ENCODE peak calls at places on chromosomes 3 and 15, in eight cellular contexts. One of them, this sample, is unnamed.

GRCh38 chr3:190326930-190327329 is 4.7 kb upstream of the CLDN1 start:
- DNase-seq in left lung: no peak
- DNase-seq in AG04449: no peak
- DNase-seq in colonic mucosa: no peak
- DNase-seq in astrocyte of the spinal cord: peak; percentile 74
- DNase-seq in GM06990: no peak
- DNase-seq in tibial artery: no peak
- DNase-seq in endothelial cell of umbilical vein: no peak
- DNase-seq in this sample: no peak

GRCh38 chr3:118972974-118973373 is 61.7 kb downstream of the IGSF11 start:
- DNase-seq in endothelial cell of umbilical vein: no peak
- DNase-seq in tibial artery: no peak
- DNase-seq in AG04449: no peak
- DNase-seq in GM06990: no peak
- DNase-seq in astrocyte of the spinal cord: no peak
- DNase-seq in left lung: no peak
- DNase-seq in colonic mucosa: no peak
- DNase-seq in this sample: no peak

GRCh38 chr3:139112230-139112558 is 67.5 kb upstream of the PRR23C start:
- DNase-seq in left lung: no peak
- DNase-seq in tibial artery: no peak
- DNase-seq in GM06990: no peak
- DNase-seq in colonic mucosa: no peak
- DNase-seq in astrocyte of the spinal cord: no peak
- DNase-seq in AG04449: no peak
- DNase-seq in endothelial cell of umbilical vein: no peak
- DNase-seq in this sample: no peak

GRCh38 chr3:52153389-52154096 is 680 bp downstream of the POC1A start:
- DNase-seq in colonic mucosa: peak; percentile 86
- DNase-seq in AG04449: no peak
- DNase-seq in tibial artery: no peak
- DNase-seq in left lung: no peak
- DNase-seq in GM06990: no peak
- DNase-seq in astrocyte of the spinal cord: no peak
- DNase-seq in endothelial cell of umbilical vein: no peak
- DNase-seq in this sample: no peak

GRCh38 chr3:51975857-51976549 is 1.1 kb downstream of the ABHD14A start:
- DNase-seq in left lung: peak; percentile 79
- DNase-seq in colonic mucosa: peak; percentile 81
- DNase-seq in GM06990: peak; percentile 43
- DNase-seq in tibial artery: peak; percentile 90
- DNase-seq in endothelial cell of umbilical vein: peak; percentile 65
- DNase-seq in AG04449: no peak
- DNase-seq in astrocyte of the spinal cord: peak; percentile 81
- DNase-seq in this sample: no peak

GRCh38 chr3:140013220-140013619 is 78.2 kb downstream of the CLSTN2 start:
- DNase-seq in GM06990: no peak
- DNase-seq in left lung: no peak
- DNase-seq in colonic mucosa: no peak
- DNase-seq in endothelial cell of umbilical vein: no peak
- DNase-seq in AG04449: no peak
- DNase-seq in tibial artery: no peak
- DNase-seq in astrocyte of the spinal cord: no peak
- DNase-seq in this sample: no peak

GRCh38 chr3:177201707-177202397 is 4.6 kb upstream of the TBL1XR1 start:
- DNase-seq in AG04449: no peak
- DNase-seq in tibial artery: no peak
- DNase-seq in GM06990: peak; percentile 57
- DNase-seq in astrocyte of the spinal cord: peak; percentile 58
- DNase-seq in colonic mucosa: no peak
- DNase-seq in endothelial cell of umbilical vein: no peak
- DNase-seq in left lung: no peak
- DNase-seq in this sample: peak; percentile 81

GRCh38 chr3:80285370-80285769 is 517.6 kb upstream of the ROBO1 start:
- DNase-seq in colonic mucosa: no peak
- DNase-seq in left lung: no peak
- DNase-seq in astrocyte of the spinal cord: peak; percentile 66
- DNase-seq in GM06990: no peak
- DNase-seq in AG04449: no peak
- DNase-seq in tibial artery: no peak
- DNase-seq in endothelial cell of umbilical vein: no peak
- DNase-seq in this sample: no peak

GRCh38 chr3:133880287-133880686 is 15.4 kb downstream of the RAB6B start:
- DNase-seq in left lung: no peak
- DNase-seq in GM06990: no peak
- DNase-seq in tibial artery: no peak
- DNase-seq in endothelial cell of umbilical vein: no peak
- DNase-seq in AG04449: no peak
- DNase-seq in colonic mucosa: no peak
- DNase-seq in astrocyte of the spinal cord: no peak
- DNase-seq in this sample: no peak

GRCh38 chr3:124584552-124585391 is 145.5 kb upstream of the UMPS start:
- DNase-seq in tibial artery: peak; percentile 89
- DNase-seq in astrocyte of the spinal cord: peak; percentile 48
- DNase-seq in left lung: peak; percentile 79
- DNase-seq in endothelial cell of umbilical vein: peak; percentile 55
- DNase-seq in GM06990: no peak
- DNase-seq in AG04449: no peak
- DNase-seq in colonic mucosa: peak; percentile 92
- DNase-seq in this sample: peak; percentile 48

GRCh38 chr15:38414351-38414750 is 39.6 kb upstream of the FAM98B start:
- DNase-seq in colonic mucosa: peak; percentile 50
- DNase-seq in endothelial cell of umbilical vein: peak; percentile 53
- DNase-seq in left lung: peak; percentile 51
- DNase-seq in astrocyte of the spinal cord: peak; percentile 81
- DNase-seq in GM06990: no peak
- DNase-seq in AG04449: peak; percentile 12
- DNase-seq in tibial artery: peak; percentile 79
- DNase-seq in this sample: peak; percentile 8

GRCh38 chr3:8996681-8997121 is 33.4 kb upstream of the RAD18 start:
- DNase-seq in AG04449: no peak
- DNase-seq in GM06990: no peak
- DNase-seq in left lung: no peak
- DNase-seq in endothelial cell of umbilical vein: peak; percentile 7
- DNase-seq in astrocyte of the spinal cord: peak; percentile 16
- DNase-seq in colonic mucosa: no peak
- DNase-seq in tibial artery: peak; percentile 71
- DNase-seq in this sample: no peak

GRCh38 chr15:61479601-61480000 is 250.5 kb upstream of the RORA start:
- DNase-seq in GM06990: no peak
- DNase-seq in left lung: no peak
- DNase-seq in tibial artery: no peak
- DNase-seq in colonic mucosa: no peak
- DNase-seq in endothelial cell of umbilical vein: no peak
- DNase-seq in AG04449: no peak
- DNase-seq in astrocyte of the spinal cord: peak; percentile 54
- DNase-seq in this sample: no peak

GRCh38 chr3:127760361-127760760 is 62.0 kb downstream of the MGLL start:
- DNase-seq in AG04449: no peak
- DNase-seq in endothelial cell of umbilical vein: no peak
- DNase-seq in left lung: no peak
- DNase-seq in astrocyte of the spinal cord: no peak
- DNase-seq in tibial artery: no peak
- DNase-seq in colonic mucosa: no peak
- DNase-seq in GM06990: no peak
- DNase-seq in this sample: no peak

GRCh38 chr3:143203848-143204247 is 84.3 kb downstream of the CHST2 start:
- DNase-seq in GM06990: no peak
- DNase-seq in AG04449: no peak
- DNase-seq in endothelial cell of umbilical vein: no peak
- DNase-seq in colonic mucosa: no peak
- DNase-seq in left lung: no peak
- DNase-seq in astrocyte of the spinal cord: peak; percentile 44
- DNase-seq in tibial artery: no peak
- DNase-seq in this sample: no peak

GRCh38 chr3:33803894-33804526 is 5.6 kb downstream of the PDCD6IP start:
- DNase-seq in astrocyte of the spinal cord: no peak
- DNase-seq in AG04449: no peak
- DNase-seq in tibial artery: no peak
- DNase-seq in endothelial cell of umbilical vein: no peak
- DNase-seq in colonic mucosa: no peak
- DNase-seq in left lung: no peak
- DNase-seq in GM06990: no peak
- DNase-seq in this sample: no peak

GRCh38 chr3:139969386-139969785 is 34.4 kb downstream of the CLSTN2 start:
- DNase-seq in astrocyte of the spinal cord: no peak
- DNase-seq in left lung: no peak
- DNase-seq in tibial artery: no peak
- DNase-seq in AG04449: no peak
- DNase-seq in GM06990: no peak
- DNase-seq in colonic mucosa: no peak
- DNase-seq in endothelial cell of umbilical vein: no peak
- DNase-seq in this sample: no peak

GRCh38 chr3:3984053-3984452 is 184.8 kb downstream of the LRRN1 start:
- DNase-seq in colonic mucosa: no peak
- DNase-seq in astrocyte of the spinal cord: no peak
- DNase-seq in tibial artery: no peak
- DNase-seq in endothelial cell of umbilical vein: no peak
- DNase-seq in AG04449: no peak
- DNase-seq in GM06990: no peak
- DNase-seq in left lung: no peak
- DNase-seq in this sample: no peak

GRCh38 chr15:55475842-55476241 is 32.2 kb downstream of the DNAAF4 start:
- DNase-seq in colonic mucosa: no peak
- DNase-seq in AG04449: no peak
- DNase-seq in tibial artery: no peak
- DNase-seq in endothelial cell of umbilical vein: no peak
- DNase-seq in GM06990: peak; percentile 47
- DNase-seq in astrocyte of the spinal cord: no peak
- DNase-seq in left lung: no peak
- DNase-seq in this sample: no peak

GRCh38 chr15:60408438-60409105 is 10.8 kb upstream of the ANXA2 start:
- DNase-seq in AG04449: no peak
- DNase-seq in left lung: no peak
- DNase-seq in colonic mucosa: no peak
- DNase-seq in astrocyte of the spinal cord: peak; percentile 76
- DNase-seq in GM06990: peak; percentile 35
- DNase-seq in endothelial cell of umbilical vein: peak; percentile 78
- DNase-seq in tibial artery: no peak
- DNase-seq in this sample: no peak

GRCh38 chr15:92527197-92527596 is 128.4 kb downstream of the FAM174B start:
- DNase-seq in left lung: peak; percentile 37
- DNase-seq in GM06990: no peak
- DNase-seq in colonic mucosa: no peak
- DNase-seq in AG04449: no peak
- DNase-seq in endothelial cell of umbilical vein: peak; percentile 39
- DNase-seq in astrocyte of the spinal cord: peak; percentile 76
- DNase-seq in tibial artery: peak; percentile 67
- DNase-seq in this sample: no peak

DNA sequence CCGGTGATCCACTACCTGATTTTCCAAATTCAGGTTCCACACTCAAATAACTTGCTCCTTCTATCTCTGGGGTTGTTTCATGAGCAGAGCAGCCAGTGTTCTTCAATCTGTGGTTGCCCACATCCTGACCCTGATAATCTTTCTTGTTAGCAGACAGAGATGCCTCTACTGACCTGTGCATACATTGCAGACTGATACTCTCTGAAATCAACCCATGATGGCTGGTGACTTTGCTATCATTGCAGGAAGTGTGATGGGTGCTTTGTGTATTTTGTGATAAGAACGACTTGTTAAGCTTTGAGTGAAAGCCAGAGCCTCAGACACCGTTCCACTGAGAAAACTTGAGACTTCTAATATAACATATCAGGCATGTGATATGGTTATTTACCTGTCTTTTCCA is 39.9 kb downstream of the GATM start:
- DNase-seq in tibial artery: no peak
- DNase-seq in AG04449: no peak
- DNase-seq in colonic mucosa: no peak
- DNase-seq in left lung: no peak
- DNase-seq in astrocyte of the spinal cord: no peak
- DNase-seq in GM06990: no peak
- DNase-seq in endothelial cell of umbilical vein: no peak
- DNase-seq in this sample: no peak
- TF ChIP-seq CTCF in tibial artery: no peak
- TF ChIP-seq CTCF in AG04449: no peak
- TF ChIP-seq CTCF in colonic mucosa: no peak
- TF ChIP-seq CTCF in left lung: no peak
- TF ChIP-seq CTCF in astrocyte of the spinal cord: no peak
- TF ChIP-seq CTCF in GM06990: no peak
- TF ChIP-seq CTCF in endothelial cell of umbilical vein: no peak
- TF ChIP-seq CTCF in this sample: no peak

GRCh38 chr15:62875626-62876021 is 166.9 kb upstream of the TPM1 start:
- DNase-seq in tibial artery: no peak
- DNase-seq in colonic mucosa: no peak
- DNase-seq in GM06990: no peak
- DNase-seq in AG04449: no peak
- DNase-seq in endothelial cell of umbilical vein: no peak
- DNase-seq in left lung: no peak
- DNase-seq in astrocyte of the spinal cord: no peak
- DNase-seq in this sample: no peak
- TF ChIP-seq CTCF in tibial artery: no peak
- TF ChIP-seq CTCF in colonic mucosa: no peak
- TF ChIP-seq CTCF in GM06990: no peak
- TF ChIP-seq CTCF in AG04449: no peak
- TF ChIP-seq CTCF in endothelial cell of umbilical vein: no peak
- TF ChIP-seq CTCF in left lung: no peak
- TF ChIP-seq CTCF in astrocyte of the spinal cord: no peak
- TF ChIP-seq CTCF in this sample: no peak

GRCh38 chr3:186108941-186109865 is at the start of gene ETV5:
- DNase-seq in astrocyte of the spinal cord: peak; percentile 100
- DNase-seq in GM06990: peak; percentile 97
- DNase-seq in left lung: peak; percentile 99
- DNase-seq in colonic mucosa: peak; percentile 99
- DNase-seq in AG04449: peak; percentile 99
- DNase-seq in tibial artery: peak; percentile 100
- DNase-seq in endothelial cell of umbilical vein: peak; percentile 100
- DNase-seq in this sample: peak; percentile 99

GRCh38 chr3:186108106-186108940 is 566 bp downstream of the ETV5 start:
- DNase-seq in AG04449: no peak
- DNase-seq in endothelial cell of umbilical vein: peak; percentile 64
- DNase-seq in tibial artery: no peak
- DNase-seq in astrocyte of the spinal cord: peak; percentile 73
- DNase-seq in colonic mucosa: peak; percentile 37
- DNase-seq in GM06990: peak; percentile 53
- DNase-seq in left lung: peak; percentile 58
- DNase-seq in this sample: peak; percentile 80

GRCh38 chr3:186109897-186110803 is 1.3 kb upstream of the ETV5 start:
- DNase-seq in GM06990: peak; percentile 33
- DNase-seq in left lung: no peak
- DNase-seq in tibial artery: peak; percentile 70
- DNase-seq in astrocyte of the spinal cord: no peak
- DNase-seq in endothelial cell of umbilical vein: peak; percentile 48
- DNase-seq in AG04449: no peak
- DNase-seq in colonic mucosa: peak; percentile 30
- DNase-seq in this sample: no peak

GRCh38 chr3:186105543-186105942 is 3.3 kb downstream of the ETV5 start:
- DNase-seq in astrocyte of the spinal cord: no peak
- DNase-seq in colonic mucosa: no peak
- DNase-seq in endothelial cell of umbilical vein: no peak
- DNase-seq in GM06990: no peak
- DNase-seq in AG04449: no peak
- DNase-seq in tibial artery: no peak
- DNase-seq in left lung: no peak
- DNase-seq in this sample: peak; percentile 39

GRCh38 chr3:186107148-186108105 is 1.5 kb downstream of the ETV5 start:
- DNase-seq in colonic mucosa: peak; percentile 70
- DNase-seq in endothelial cell of umbilical vein: peak; percentile 74
- DNase-seq in astrocyte of the spinal cord: peak; percentile 81
- DNase-seq in left lung: peak; percentile 76
- DNase-seq in tibial artery: peak; percentile 76
- DNase-seq in AG04449: no peak
- DNase-seq in GM06990: peak; percentile 61
- DNase-seq in this sample: peak; percentile 75
- TF ChIP-seq CTCF in colonic mucosa: no peak
- TF ChIP-seq CTCF in endothelial cell of umbilical vein: no peak
- TF ChIP-seq CTCF in astrocyte of the spinal cord: no peak
- TF ChIP-seq CTCF in left lung: no peak
- TF ChIP-seq CTCF in tibial artery: no peak
- TF ChIP-seq CTCF in AG04449: no peak
- TF ChIP-seq CTCF in GM06990: no peak
- TF ChIP-seq CTCF in this sample: no peak

GRCh38 chr3:38707730-38708129 is 58.2 kb upstream of the SCN5A start:
- DNase-seq in endothelial cell of umbilical vein: no peak
- DNase-seq in GM06990: no peak
- DNase-seq in astrocyte of the spinal cord: no peak
- DNase-seq in tibial artery: no peak
- DNase-seq in left lung: no peak
- DNase-seq in AG04449: no peak
- DNase-seq in colonic mucosa: no peak
- DNase-seq in this sample: no peak
- TF ChIP-seq CTCF in endothelial cell of umbilical vein: peak; percentile 39
- TF ChIP-seq CTCF in GM06990: peak; percentile 62
- TF ChIP-seq CTCF in astrocyte of the spinal cord: peak; percentile 39
- TF ChIP-seq CTCF in tibial artery: no peak
- TF ChIP-seq CTCF in left lung: no peak
- TF ChIP-seq CTCF in AG04449: peak; percentile 15
- TF ChIP-seq CTCF in colonic mucosa: no peak
- TF ChIP-seq CTCF in this sample: peak; percentile 36

This sample was measured in GM13977.